ENCODE peak calls at places on chromosomes 1 and 21, in four cellular contexts. K, W, A and H are unnamed samples.

GRCh38 chr1:203076031-203076511 is 9.7 kb downstream of the MYOG start:
- DNase-seq in K (no peak), W (no peak), A (no peak), H (no peak)

GRCh38 chr1:205287723-205288122 is 33.8 kb downstream of the NUAK2 start:
- DNase-seq in K (no peak), W (no peak), A (no peak), H (no peak)

GRCh38 chr1:201229095-201229494 is 38.5 kb downstream of the IGFN1 start:
- DNase-seq in K (no peak), W (no peak), A (no peak), H (no peak)

GRCh38 chr1:54664364-54664763 is 22.8 kb downstream of the MROH7 start:
- DNase-seq in K (no peak), W (no peak), A (no peak), H (no peak)

GRCh38 chr21:39504230-39504629 is 52.5 kb downstream of the SH3BGR start:
- DNase-seq in K (no peak), W (no peak), A (peak; percentile 74), H (no peak)

GRCh38 chr1:184416921-184417320 is 30.1 kb downstream of the C1orf21 start:
- DNase-seq in K (no peak), W (no peak), A (no peak), H (no peak)

GRCh38 chr1:89566761-89567174 is 42.1 kb downstream of the LRRC8B start:
- DNase-seq in K (peak; percentile 76), W (no peak), A (peak; percentile 29), H (no peak)

GRCh38 chr1:116382321-116382720 is 9.3 kb downstream of the ATP1A1 start:
- DNase-seq in K (peak; percentile 67), W (no peak), A (no peak), H (no peak)

GRCh38 chr1:171739646-171740045 is 2.2 kb downstream of the VAMP4 start:
- DNase-seq in K (peak; percentile 53), W (no peak), A (no peak), H (no peak)

GRCh38 chr1:48677306-48678287 is 99.1 kb downstream of the BEND5 start:
- DNase-seq in K (peak; percentile 55), W (peak; percentile 28), A (peak; percentile 56), H (peak; percentile 2)

GRCh38 chr1:217184854-217185253 is 446.0 kb downstream of the GPATCH2 start:
- DNase-seq in K (no peak), W (no peak), A (no peak), H (no peak)

GRCh38 chr1:36384542-36385409 is 948 bp downstream of the STK40 start:
- DNase-seq in K (peak; percentile 16), W (no peak), A (peak; percentile 93), H (no peak)

GRCh38 chr1:36300526-36300925 is 5.6 kb upstream of the SH3D21 start:
- DNase-seq in K (no peak), W (no peak), A (no peak), H (no peak)

GRCh38 chr1:198496216-198497143 is 44.0 kb downstream of the ATP6V1G3 start:
- DNase-seq in K (peak; percentile 47), W (no peak), A (no peak), H (no peak)

GRCh38 chr1:84277343-84278059 is 24.0 kb upstream of the SAMD13 start:
- DNase-seq in K (no peak), W (no peak), A (no peak), H (no peak)

GRCh38 chr1:84283381-84283780 is 18.1 kb upstream of the SAMD13 start:
- DNase-seq in K (peak; percentile 59), W (no peak), A (no peak), H (no peak)

GRCh38 chr1:84282780-84283333 is 18.7 kb upstream of the SAMD13 start:
- DNase-seq in K (no peak), W (no peak), A (no peak), H (no peak)

GRCh38 chr1:84278905-84279304 is 22.6 kb upstream of the SAMD13 start:
- DNase-seq in K (no peak), W (no peak), A (no peak), H (no peak)

GRCh38 chr1:84280908-84281307 is 20.6 kb upstream of the SAMD13 start:
- DNase-seq in K (no peak), W (no peak), A (no peak), H (no peak)
- TF ChIP-seq CTCF in K (no peak), W (no peak), A (no peak), H (no peak)

GRCh38 chr1:239268941-239269340 is 117.4 kb upstream of the CHRM3 start:
- DNase-seq in K (no peak), W (no peak), A (no peak), H (no peak)
- H3K4me3 ChIP-seq in K (no peak overlapping the region), W (no peak overlapping the region), A (no peak overlapping the region), H (no peak overlapping the region)

GRCh38 chr1:7932524-7933149 is 8.0 kb downstream of the TNFRSF9 start:
- DNase-seq in K (no peak), W (no peak), A (no peak), H (no peak)
- TF ChIP-seq CTCF in K (no peak), W (no peak), A (no peak), H (no peak)

DNA sequence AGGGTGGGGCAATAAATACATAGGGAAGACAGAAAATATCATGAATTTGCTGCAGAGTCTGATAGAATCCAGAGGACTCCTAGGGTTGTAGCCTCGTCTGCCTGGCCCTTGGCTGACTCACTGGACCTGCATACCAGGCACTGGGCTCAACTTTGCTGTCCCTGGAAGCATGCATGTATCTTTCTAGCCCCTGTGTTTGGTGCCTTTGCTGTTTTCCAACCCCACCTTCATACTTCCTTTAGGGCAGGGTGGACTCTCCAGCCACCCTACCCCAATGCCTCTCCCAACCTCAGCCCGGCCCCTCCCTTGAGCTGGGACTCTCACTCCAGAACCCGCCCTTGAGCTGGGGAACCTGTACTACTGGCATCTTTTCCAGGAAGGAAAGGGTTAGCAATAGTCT is 1.2 kb downstream of the RAB25 start:
- DNase-seq in K (no peak), W (no peak), A (no peak), H (no peak)
- H3K4me3 ChIP-seq in K (no peak overlapping the region), W (no peak overlapping the region), A (peak overlapping the region; percentile 53), H (no peak overlapping the region)

GRCh38 chr1:80656011-80656627 is 1144.6 kb upstream of the ADGRL2 start:
- DNase-seq in K (peak; percentile 15), W (no peak), A (no peak), H (no peak)
- TF ChIP-seq CTCF in K (peak; percentile 42), W (peak; percentile 25), A (peak; percentile 8), H (no peak)

GRCh38 chr1:27381976-27382762 is 964 bp downstream of the CD164L2 start:
- DNase-seq in K (no peak), W (no peak), A (no peak), H (no peak)
- H3K4me3 ChIP-seq in K (no peak overlapping the region), W (no peak overlapping the region), A (no peak overlapping the region), H (no peak overlapping the region)

DNA sequence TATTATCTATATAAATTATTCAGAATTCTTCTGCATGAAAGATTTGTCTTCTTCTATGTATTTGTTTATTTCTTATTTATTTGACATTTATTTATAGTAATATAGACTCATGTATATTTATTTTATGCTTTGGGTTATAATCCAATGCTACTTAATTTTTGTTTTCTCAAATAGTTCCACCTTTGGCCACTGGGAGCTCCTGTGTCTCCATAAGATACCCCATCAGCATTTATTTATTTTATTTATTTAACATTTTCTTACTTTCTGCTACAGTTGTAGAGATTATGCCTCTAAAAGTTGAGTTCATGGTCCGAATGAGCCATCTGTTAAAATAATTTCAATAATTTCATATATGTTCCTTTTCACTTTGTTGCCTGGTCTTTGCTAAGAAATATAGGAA is 289.4 kb downstream of the ADGRL2 start:
- DNase-seq in K (peak; percentile 46), W (no peak), A (no peak), H (no peak)
- TF ChIP-seq CTCF in K (peak; percentile 61), W (peak; percentile 45), A (peak; percentile 11), H (no peak)

GRCh38 chr1:17866451-17867029 is 111.4 kb downstream of the ACTL8 start:
- DNase-seq in K (peak; percentile 86), W (no peak), A (no peak), H (peak; percentile 76)
- H3K4me3 ChIP-seq in K (no peak overlapping the region), W (no peak overlapping the region), A (no peak overlapping the region), H (no peak overlapping the region)

GRCh38 chr1:241269116-241269515 is 87.9 kb downstream of the RGS7 start:
- DNase-seq in K (no peak), W (no peak), A (no peak), H (no peak)
- TF ChIP-seq CTCF in K (no peak), W (peak; percentile 31), A (no peak), H (no peak)

GRCh38 chr1:11439051-11439450 is 39.9 kb upstream of the DISP3 start:
- DNase-seq in K (no peak), W (no peak), A (no peak), H (no peak)
- H3K4me3 ChIP-seq in K (no peak overlapping the region), W (no peak overlapping the region), A (no peak overlapping the region), H (no peak overlapping the region)